ENCODE peak calls at places on chromosomes 12 and 14, in eight cellular contexts. C is progenitor cell of endocrine pancreas; R is effector memory CD4-positive, alpha-beta T cell; Z is G401; P is stimulated activated effector memory CD8-positive, alpha-beta T cell treated with anti-CD3 and anti-CD28 coated beads, Interleukin-12 subunit alpha, Interleukin-12 subunit beta, amount 100 ng/mL, for 72 hours; T is NCI-H1092; F is uterus; L is effector memory CD8-positive, alpha-beta T cell. S is an unnamed sample.

GRCh38 chr12:116539905-116540482 is 19.2 kb upstream of the MAP1LC3B2 start:
- DNase-seq in C (no peak), R (no peak), Z (peak), P (no peak), T (peak), F (peak), L (no peak), S (peak)

GRCh38 chr14:100330396-100330931 is 7.3 kb downstream of the SLC25A47 start:
- DNase-seq in C (no peak), R (no peak), Z (no peak), P (no peak), T (no peak), F (no peak), L (no peak), S (no peak)

GRCh38 chr12:74317078-74317581 is 220.5 kb upstream of the ATXN7L3B start:
- DNase-seq in C (no peak), R (no peak), Z (peak), P (no peak), T (no peak), F (peak), L (no peak), S (no peak)

GRCh38 chr14:105488781-105489606 is 2.1 kb upstream of the TEDC1 start:
- DNase-seq in C (no peak), R (no peak), Z (no peak), P (no peak), T (no peak), F (peak), L (no peak), S (no peak)

GRCh38 chr12:100356646-100357223 is at the start of gene SLC17A8:
- DNase-seq in C (peak), R (no peak), Z (no peak), P (peak), T (peak), F (no peak), L (no peak), S (no peak)

GRCh38 chr12:1844223-1844622 is 23.9 kb downstream of the LRTM2 start:
- DNase-seq in C (no peak), R (no peak), Z (no peak), P (no peak), T (no peak), F (peak), L (no peak), S (no peak)

GRCh38 chr14:52327374-52328226 is 13.5 kb downstream of the PTGER2 start:
- DNase-seq in C (no peak), R (no peak), Z (no peak), P (no peak), T (no peak), F (no peak), L (no peak), S (no peak)

GRCh38 chr12:41051909-41052308 is 136.2 kb upstream of the PDZRN4 start:
- DNase-seq in C (no peak), R (no peak), Z (no peak), P (no peak), T (no peak), F (no peak), L (no peak), S (no peak)

GRCh38 chr12:57993834-57994233 is 52.5 kb downstream of the ATP23 start:
- DNase-seq in C (no peak), R (no peak), Z (no peak), P (no peak), T (no peak), F (no peak), L (no peak), S (no peak)

GRCh38 chr12:2692156-2692555 is 102.6 kb upstream of the FKBP4 start:
- DNase-seq in C (no peak), R (no peak), Z (no peak), P (peak), T (no peak), F (no peak), L (peak), S (no peak)

GRCh38 chr12:9406564-9407424 is 198.6 kb upstream of the PZP start:
- DNase-seq in C (no peak), R (no peak), Z (no peak), P (no peak), T (no peak), F (no peak), L (no peak), S (no peak)

GRCh38 chr12:77485961-77486579 is 344.6 kb upstream of the NAV3 start:
- DNase-seq in C (no peak), R (no peak), Z (no peak), P (no peak), T (no peak), F (no peak), L (no peak), S (no peak)

GRCh38 chr14:20580242-20580641 is 7.6 kb downstream of the RNASE11 start:
- DNase-seq in C (no peak), R (no peak), Z (no peak), P (no peak), T (no peak), F (no peak), L (no peak), S (no peak)

GRCh38 chr14:57461777-57462320 is 31.8 kb downstream of the CCDC198 start:
- DNase-seq in C (no peak), R (no peak), Z (no peak), P (no peak), T (no peak), F (no peak), L (no peak), S (no peak)

GRCh38 chr12:28190321-28191017 is at the start of gene CCDC91:
- DNase-seq in C (peak), R (peak), Z (peak), P (peak), T (peak), F (peak), L (peak), S (peak)

GRCh38 chr14:32576088-32576795 is 247.1 kb downstream of the AKAP6 start:
- DNase-seq in C (peak), R (no peak), Z (peak), P (no peak), T (peak), F (peak), L (peak), S (peak)

GRCh38 chr12:49331360-49332222 is 5.4 kb downstream of the C1QL4 start:
- DNase-seq in C (peak), R (no peak), Z (peak), P (no peak), T (no peak), F (peak), L (no peak), S (peak)

GRCh38 chr14:50396636-50397460 is at the start of gene CDKL1:
- DNase-seq in C (peak), R (peak), Z (peak), P (peak), T (peak), F (peak), L (peak), S (peak)

GRCh38 chr12:88242161-88242925 is 100.2 kb downstream of the TMTC3 start:
- DNase-seq in C (no peak), R (no peak), Z (no peak), P (no peak), T (no peak), F (no peak), L (no peak), S (no peak)

GRCh38 chr12:67545298-67545697 is 103.2 kb upstream of the DYRK2 start:
- DNase-seq in C (no peak), R (no peak), Z (no peak), P (no peak), T (no peak), F (no peak), L (no peak), S (no peak)

GRCh38 chr14:94540031-94540794 is 21.0 kb upstream of the SERPINA4 start:
- DNase-seq in C (no peak), R (no peak), Z (no peak), P (no peak), T (no peak), F (no peak), L (no peak), S (no peak)

GRCh38 chr14:35368139-35368460 is 36.4 kb downstream of the NFKBIA start:
- DNase-seq in C (no peak), R (no peak), Z (no peak), P (no peak), T (no peak), F (no peak), L (no peak), S (no peak)

GRCh38 chr12:80056845-80057244 is 42.5 kb upstream of the OTOGL start:
- DNase-seq in C (no peak), R (no peak), Z (no peak), P (no peak), T (no peak), F (peak), L (no peak), S (no peak)

GRCh38 chr14:69775012-69775411 is 8.1 kb downstream of the SRSF5 start:
- DNase-seq in C (no peak), R (no peak), Z (no peak), P (no peak), T (no peak), F (no peak), L (no peak), S (no peak)

GRCh38 chr14:32938719-32939253 is at the start of gene NPAS3:
- DNase-seq in C (no peak), R (no peak), Z (no peak), P (no peak), T (peak), F (no peak), L (no peak), S (no peak)

GRCh38 chr12:77133566-77133965 is 68.2 kb upstream of the E2F7 start:
- DNase-seq in C (peak), R (no peak), Z (no peak), P (no peak), T (no peak), F (no peak), L (no peak), S (no peak)

GRCh38 chr12:104506691-104507401 is 50.1 kb downstream of the CHST11 start:
- DNase-seq in C (no peak), R (no peak), Z (peak), P (no peak), T (peak), F (no peak), L (no peak), S (peak)

GRCh38 chr12:10165421-10165820 is 6.5 kb downstream of the OLR1 start:
- DNase-seq in C (no peak), R (no peak), Z (no peak), P (no peak), T (no peak), F (no peak), L (no peak), S (no peak)

GRCh38 chr14:72692678-72693077 is 201.2 kb downstream of the DPF3 start:
- DNase-seq in C (peak), R (no peak), Z (no peak), P (no peak), T (no peak), F (no peak), L (no peak), S (no peak)

GRCh38 chr12:92810370-92810769 is 107.6 kb downstream of the PLEKHG7 start:
- DNase-seq in C (no peak), R (no peak), Z (no peak), P (no peak), T (no peak), F (no peak), L (no peak), S (no peak)

S was measured in cerebellum.